ENCODE peak calls at places on chromosomes 5 and 9, in four cellular contexts. V, U, Z and X are unnamed samples.

GRCh38 chr9:121947683-121948300 is 145.3 kb downstream of the TTLL11 start:
- DNase-seq in V (no peak), U (no peak), Z (no peak), X (no peak)

GRCh38 chr5:135253601-135254165 is 145.3 kb downstream of the MACROH2A1 start:
- DNase-seq in V (no peak), U (no peak), Z (no peak), X (no peak)

GRCh38 chr9:5869315-5870019 is 21.2 kb upstream of the MLANA start:
- DNase-seq in V (no peak), U (no peak), Z (no peak), X (peak; percentile 37)

GRCh38 chr5:95283761-95284511 is 958 bp downstream of the MCTP1 start:
- DNase-seq in V (no peak), U (peak; percentile 13), Z (peak; percentile 19), X (peak; percentile 64)

GRCh38 chr5:133581918-133582317 is 30.4 kb downstream of the FSTL4 start:
- DNase-seq in V (no peak), U (no peak), Z (no peak), X (no peak)

GRCh38 chr9:16364347-16364746 is 506.1 kb downstream of the BNC2 start:
- DNase-seq in V (no peak), U (peak; percentile 48), Z (no peak), X (no peak)

GRCh38 chr5:56814361-56814962 is 887 bp upstream of the MAP3K1 start:
- DNase-seq in V (peak; percentile 16), U (peak; percentile 21), Z (no peak), X (peak; percentile 17)

GRCh38 chr9:124007468-124008306 is 3.9 kb upstream of the LHX2 start:
- DNase-seq in V (no peak), U (no peak), Z (no peak), X (no peak)

GRCh38 chr5:181246276-181247050 is 2.8 kb upstream of the RACK1 start:
- DNase-seq in V (peak; percentile 56), U (peak; percentile 94), Z (peak; percentile 80), X (peak; percentile 84)

GRCh38 chr5:170860818-170861217 is 1.0 kb upstream of the RANBP17 start:
- DNase-seq in V (no peak), U (no peak), Z (no peak), X (no peak)

GRCh38 chr9:134378901-134379338 is 52.7 kb downstream of the RXRA start:
- DNase-seq in V (no peak), U (peak; percentile 82), Z (no peak), X (no peak)

GRCh38 chr5:131639148-131639547 is 4.1 kb upstream of the RAPGEF6 start:
- DNase-seq in V (no peak), U (no peak), Z (no peak), X (no peak)

GRCh38 chr9:135950135-135950682 is 11.0 kb downstream of the UBAC1 start:
- DNase-seq in V (no peak), U (no peak), Z (no peak), X (no peak)

GRCh38 chr5:58259685-58260152 is 200.2 kb downstream of the PLK2 start:
- DNase-seq in V (no peak), U (no peak), Z (peak; percentile 79), X (no peak)

GRCh38 chr9:90009447-90009846 is 404.6 kb downstream of the GADD45G start:
- DNase-seq in V (no peak), U (no peak), Z (no peak), X (no peak)

GRCh38 chr5:177456591-177456964 is 10.0 kb downstream of the PRR7 start:
- DNase-seq in V (no peak), U (no peak), Z (no peak), X (no peak)

GRCh38 chr5:126544087-126544740 is 50.8 kb downstream of the ALDH7A1 start:
- DNase-seq in V (no peak), U (no peak), Z (peak; percentile 50), X (peak; percentile 38)

GRCh38 chr9:108113579-108113978 is 624.0 kb upstream of the KLF4 start:
- DNase-seq in V (no peak), U (no peak), Z (no peak), X (no peak)

GRCh38 chr9:85741112-85741874 is 461 bp downstream of the AGTPBP1 start:
- DNase-seq in V (peak; percentile 44), U (no peak), Z (no peak), X (peak; percentile 69)